ENCODE peak calls at places on chromosomes 2 and 18, in ten cellular contexts. T is CD8-positive, alpha-beta memory T cell; V is choroid plexus epithelial cell; J is psoas muscle; U is aorta; L is mucosa of descending colon; O is body of pancreas; H is NT2/D1; K is breast epithelium; D is cardiac fibroblast. E is an unnamed sample.

GRCh38 chr2:216572582-216573578 is 60.3 kb upstream of the IGFBP2 start:
- DNase-seq in O (peak), L (no peak), J (peak), T (no peak), U (peak), V (peak), K (no peak), D (peak), H (no peak), E (peak)

GRCh38 chr2:120344214-120344990 is 1.5 kb upstream of the INHBB start:
- DNase-seq in L (peak), V (no peak), U (peak), O (no peak), K (peak), H (no peak), D (no peak), T (no peak), J (peak), E (no peak)

GRCh38 chr2:24238158-24238557 is 63.3 kb downstream of the FAM228A start:
- DNase-seq in L (no peak), U (no peak), H (no peak), T (no peak), J (no peak), D (no peak), O (no peak), K (no peak), V (no peak), E (no peak)

GRCh38 chr2:157190151-157190550 is 67.4 kb upstream of the GALNT5 start:
- DNase-seq in U (no peak), V (peak), K (no peak), L (no peak), H (no peak), J (no peak), D (peak), T (no peak), O (no peak), E (no peak)

GRCh38 chr2:146661494-146662096 is 1183.2 kb upstream of the ACVR2A start:
- DNase-seq in D (peak), K (no peak), O (no peak), U (no peak), T (no peak), L (no peak), H (peak), V (peak), J (no peak), E (no peak)

GRCh38 chr2:159982842-159983785 is 79.3 kb downstream of the PLA2R1 start:
- DNase-seq in O (no peak), H (peak), T (no peak), V (peak), L (no peak), K (no peak), J (no peak), U (no peak), D (peak), E (no peak)

GRCh38 chr2:26911911-26912861 is 58.3 kb upstream of the MAPRE3 start:
- DNase-seq in H (peak), D (no peak), O (no peak), L (no peak), V (no peak), U (no peak), J (no peak), K (no peak), T (no peak), E (no peak)

GRCh38 chr18:62744076-62744705 is 28.9 kb downstream of the PHLPP1 start:
- DNase-seq in L (no peak), O (no peak), D (no peak), T (no peak), H (no peak), U (no peak), V (peak), J (no peak), K (no peak), E (no peak)

GRCh38 chr2:1055014-1055595 is 104.5 kb downstream of the SNTG2 start:
- DNase-seq in H (no peak), T (no peak), J (no peak), K (no peak), L (no peak), O (no peak), D (peak), V (peak), U (no peak), E (no peak)
- H3K4me3 ChIP-seq in H (no peak), T (no peak), J (no peak), K (no peak), L (no peak), O (no peak), D (no peak), V (no peak), U (no peak), E (no peak)

GRCh38 chr2:222864296-222864695 is 3.5 kb downstream of the ACSL3 start:
- DNase-seq in V (peak), U (no peak), K (no peak), D (peak), T (no peak), H (peak), O (peak), J (no peak), L (no peak), E (no peak)
- H3K4me3 ChIP-seq in V (no peak), U (no peak), K (no peak), D (no peak), T (no peak), H (peak), O (no peak), J (peak), L (no peak), E (no peak)

GRCh38 chr2:177252808-177253531 is 11.6 kb downstream of the NFE2L2 start:
- DNase-seq in T (no peak), H (no peak), O (no peak), D (no peak), K (no peak), J (no peak), U (no peak), V (no peak), L (no peak), E (no peak)
- H3K4me3 ChIP-seq in T (no peak), H (no peak), O (no peak), D (no peak), K (no peak), J (peak), U (no peak), V (no peak), L (no peak), E (no peak)

GRCh38 chr2:190896477-190896876 is 15.9 kb downstream of the GLS start:
- DNase-seq in O (peak), H (no peak), U (no peak), K (no peak), L (no peak), V (peak), J (no peak), T (no peak), D (no peak), E (no peak)
- H3K4me3 ChIP-seq in O (no peak), H (no peak), U (no peak), K (no peak), L (no peak), V (no peak), J (no peak), T (no peak), D (no peak), E (no peak)

GRCh38 chr18:22191986-22192385 is 22.6 kb downstream of the GATA6 start:
- DNase-seq in H (no peak), V (no peak), D (no peak), J (no peak), O (no peak), U (no peak), K (no peak), T (no peak), L (no peak), E (no peak)

GRCh38 chr18:22191346-22191710 is 21.9 kb downstream of the GATA6 start:
- DNase-seq in O (no peak), V (no peak), U (no peak), J (no peak), T (no peak), D (no peak), H (no peak), L (no peak), K (no peak), E (no peak)

GRCh38 chr18:22195052-22195451 is 25.7 kb downstream of the GATA6 start:
- DNase-seq in T (no peak), H (no peak), V (no peak), J (no peak), K (no peak), U (no peak), O (no peak), L (no peak), D (no peak), E (no peak)

GRCh38 chr18:22194151-22194598 is 24.8 kb downstream of the GATA6 start:
- DNase-seq in J (no peak), V (no peak), U (no peak), K (no peak), D (peak), T (no peak), O (peak), L (peak), H (no peak), E (no peak)

DNA sequence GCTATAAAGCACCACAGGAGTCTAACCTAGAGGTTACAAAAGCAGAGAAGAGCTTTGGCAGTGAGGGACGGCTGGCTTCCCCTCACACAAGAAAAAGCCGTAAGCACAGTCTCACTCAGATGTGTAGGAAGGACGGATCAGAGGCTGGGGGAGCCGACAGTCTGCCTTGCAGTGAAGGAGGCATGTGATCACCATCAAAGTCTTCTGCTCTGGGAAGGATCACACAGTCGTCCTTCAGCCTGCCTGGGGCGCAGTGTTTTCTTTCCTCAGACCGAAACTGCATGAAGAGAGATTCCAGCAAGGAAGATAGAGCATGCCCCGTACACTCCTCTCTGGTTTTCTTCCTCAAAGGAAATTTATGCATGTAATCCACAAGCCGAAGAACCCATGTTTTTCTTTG is 24.1 kb downstream of the GATA6 start:
- DNase-seq in T (no peak), V (peak), K (no peak), H (no peak), U (no peak), O (no peak), J (no peak), D (peak), L (no peak), E (no peak)
- H3K4me3 ChIP-seq in T (no peak), V (peak), K (no peak), H (no peak), U (no peak), O (no peak), J (no peak), D (peak), L (no peak), E (no peak)

E was measured in upper lobe of left lung.